ENCODE peak calls at places on chromosomes 16 and 17, in six cellular contexts. R, Y, Q, E, U and A are unnamed samples.

GRCh38 chr17:2180768-2181167 is 122.8 kb downstream of the SMG6 start:
- DNase-seq in R (no peak), Y (no peak), Q (no peak), E (no peak), U (no peak), A (no peak)

GRCh38 chr17:83054518-83055125 is 24.8 kb upstream of the METRNL start:
- DNase-seq in R (no peak), Y (no peak), Q (no peak), E (no peak), U (no peak), A (no peak)

GRCh38 chr17:61456688-61457225 is 4.5 kb downstream of the TBX4 start:
- DNase-seq in R (no peak), Y (peak; percentile 36), Q (no peak), E (no peak), U (no peak), A (no peak)

GRCh38 chr17:48620497-48621139 is 5.5 kb upstream of the HOXB8 start:
- DNase-seq in R (no peak), Y (no peak), Q (no peak), E (no peak), U (no peak), A (no peak)

GRCh38 chr17:46811978-46812583 is 6.4 kb downstream of the WNT3 start:
- DNase-seq in R (no peak), Y (peak; percentile 80), Q (peak; percentile 40), E (no peak), U (no peak), A (peak; percentile 10)

GRCh38 chr17:78130080-78130438 is 512 bp upstream of the TMC8 start:
- DNase-seq in R (no peak), Y (no peak), Q (no peak), E (no peak), U (no peak), A (no peak)

GRCh38 chr16:65062736-65063583 is 58.9 kb downstream of the CDH11 start:
- DNase-seq in R (peak; percentile 81), Y (no peak), Q (no peak), E (no peak), U (no peak), A (no peak)

GRCh38 chr17:67280279-67280678 is 35.3 kb upstream of the HELZ start:
- DNase-seq in R (peak; percentile 27), Y (no peak), Q (peak; percentile 60), E (no peak), U (no peak), A (no peak)

GRCh38 chr16:86625029-86625428 is 46.7 kb downstream of the FOXL1 start:
- DNase-seq in R (no peak), Y (no peak), Q (no peak), E (no peak), U (no peak), A (no peak)

GRCh38 chr16:27408012-27408601 is 6.1 kb downstream of the IL21R start:
- DNase-seq in R (peak; percentile 65), Y (peak; percentile 82), Q (no peak), E (no peak), U (no peak), A (no peak)

GRCh38 chr17:3551189-3551588 is 6.4 kb downstream of the TRPV3 start:
- DNase-seq in R (no peak), Y (no peak), Q (no peak), E (no peak), U (no peak), A (no peak)

GRCh38 chr17:6643460-6644125 is 2.7 kb downstream of the TXNDC17 start:
- DNase-seq in R (no peak), Y (peak; percentile 93), Q (no peak), E (no peak), U (no peak), A (no peak)

GRCh38 chr17:57954421-57955182 is 610 bp downstream of the CUEDC1 start:
- DNase-seq in R (peak; percentile 53), Y (peak; percentile 84), Q (peak; percentile 79), E (peak; percentile 15), U (peak; percentile 65), A (peak; percentile 93)

GRCh38 chr16:46607529-46607928 is 13.7 kb downstream of the SHCBP1 start:
- DNase-seq in R (peak; percentile 88), Y (peak; percentile 67), Q (no peak), E (no peak), U (no peak), A (no peak)

GRCh38 chr16:57988929-57989328 is 11.5 kb downstream of the ZNF319 start:
- DNase-seq in R (no peak), Y (no peak), Q (no peak), E (no peak), U (peak; percentile 26), A (no peak)

GRCh38 chr17:33381201-33381600 is 88.1 kb upstream of the ASIC2 start:
- DNase-seq in R (no peak), Y (peak; percentile 9), Q (no peak), E (no peak), U (no peak), A (peak; percentile 51)

GRCh38 chr16:85752511-85753420 is 1.9 kb upstream of the C16orf74 start:
- DNase-seq in R (peak; percentile 34), Y (no peak), Q (no peak), E (no peak), U (no peak), A (no peak)

GRCh38 chr17:28119049-28119448 is 76.6 kb downstream of the NLK start:
- DNase-seq in R (no peak), Y (no peak), Q (no peak), E (no peak), U (no peak), A (no peak)

GRCh38 chr17:913207-913606 is 66.4 kb downstream of the NXN start:
- DNase-seq in R (no peak), Y (peak; percentile 63), Q (no peak), E (no peak), U (no peak), A (no peak)

GRCh38 chr17:76272541-76273434 is 7.6 kb downstream of the UBALD2 start:
- DNase-seq in R (no peak), Y (no peak), Q (no peak), E (no peak), U (no peak), A (no peak)

GRCh38 chr17:73343168-73343634 is 31.4 kb upstream of the CDC42EP4 start:
- DNase-seq in R (peak; percentile 86), Y (peak; percentile 90), Q (peak; percentile 41), E (peak; percentile 80), U (no peak), A (peak; percentile 90)

GRCh38 chr16:1323296-1324239 is 9.9 kb upstream of the BAIAP3 start:
- DNase-seq in R (no peak), Y (no peak), Q (no peak), E (no peak), U (no peak), A (no peak)

GRCh38 chr17:61371606-61372005 is 28.0 kb upstream of the TBX2 start:
- DNase-seq in R (no peak), Y (no peak), Q (no peak), E (no peak), U (no peak), A (no peak)

GRCh38 chr17:63516910-63517824 is 6.0 kb upstream of the KCNH6 start:
- DNase-seq in R (no peak), Y (peak; percentile 80), Q (peak; percentile 47), E (no peak), U (no peak), A (no peak)

GRCh38 chr16:366476-366875 is 3.9 kb downstream of the MRPL28 start:
- DNase-seq in R (no peak), Y (no peak), Q (no peak), E (no peak), U (no peak), A (no peak)

GRCh38 chr16:59654455-59654854 is 920.3 kb upstream of the GOT2 start:
- DNase-seq in R (no peak), Y (no peak), Q (no peak), E (no peak), U (no peak), A (no peak)
- H3K9me3 ChIP-seq in R (no peaks in the 10 kb centered on the region), Y (no peaks in the 10 kb centered on the region), Q (no peaks in the 10 kb centered on the region), E (no peaks in the 10 kb centered on the region), U (no peaks in the 10 kb centered on the region), A (no peaks in the 10 kb centered on the region)

GRCh38 chr17:74448774-74449173 is 16.9 kb downstream of the GPRC5C start:
- DNase-seq in R (no peak), Y (no peak), Q (no peak), E (no peak), U (no peak), A (no peak)
- H3K4me1 ChIP-seq in R (no peaks in the 10 kb centered on the region), Y (no peaks in the 10 kb centered on the region), Q (peaks cover 17% of the 10 kb centered on the region), E (peaks cover 26% of the 10 kb centered on the region), U (peaks cover 50% of the 10 kb centered on the region), A (peaks cover 18% of the 10 kb centered on the region)

DNA sequence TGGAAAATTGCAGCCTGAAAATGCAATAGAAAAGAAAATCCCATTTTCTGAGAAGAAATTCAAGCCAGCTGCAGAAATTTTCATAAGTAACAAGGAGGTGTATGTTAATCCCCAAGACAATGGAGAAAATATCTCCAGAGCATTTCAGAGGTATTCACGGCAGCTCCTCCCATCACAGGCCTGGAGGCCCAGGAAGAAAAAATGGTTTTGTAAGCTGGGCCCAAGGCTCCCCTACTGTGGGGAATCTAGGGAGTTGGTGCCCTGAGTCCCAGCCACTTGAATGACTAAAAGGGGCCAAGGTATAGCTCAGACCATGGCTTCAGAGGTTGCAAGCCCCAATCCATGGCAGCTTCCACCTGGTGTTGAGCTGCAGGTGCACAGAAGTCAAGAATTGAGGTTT is 93.3 kb upstream of the ZNF267 start:
- DNase-seq in R (no peak), Y (no peak), Q (no peak), E (no peak), U (no peak), A (no peak)
- H3K9me3 ChIP-seq in R (no peaks in the 10 kb centered on the region), Y (no peaks in the 10 kb centered on the region), Q (peaks cover 50% of the 10 kb centered on the region), E (peaks cover 44% of the 10 kb centered on the region), U (peaks cover 71% of the 10 kb centered on the region), A (no peaks in the 10 kb centered on the region)

GRCh38 chr16:53090591-53091507 is 36.1 kb downstream of the CHD9 start:
- DNase-seq in R (peak; percentile 100), Y (peak; percentile 97), Q (peak; percentile 80), E (no peak), U (peak; percentile 88), A (peak; percentile 97)
- H3K4me1 ChIP-seq in R (peaks cover 25% of the 10 kb centered on the region), Y (peaks cover 45% of the 10 kb centered on the region), Q (peaks cover 74% of the 10 kb centered on the region), E (peaks cover 23% of the 10 kb centered on the region), U (peaks cover 78% of the 10 kb centered on the region), A (peaks cover 37% of the 10 kb centered on the region)

DNA sequence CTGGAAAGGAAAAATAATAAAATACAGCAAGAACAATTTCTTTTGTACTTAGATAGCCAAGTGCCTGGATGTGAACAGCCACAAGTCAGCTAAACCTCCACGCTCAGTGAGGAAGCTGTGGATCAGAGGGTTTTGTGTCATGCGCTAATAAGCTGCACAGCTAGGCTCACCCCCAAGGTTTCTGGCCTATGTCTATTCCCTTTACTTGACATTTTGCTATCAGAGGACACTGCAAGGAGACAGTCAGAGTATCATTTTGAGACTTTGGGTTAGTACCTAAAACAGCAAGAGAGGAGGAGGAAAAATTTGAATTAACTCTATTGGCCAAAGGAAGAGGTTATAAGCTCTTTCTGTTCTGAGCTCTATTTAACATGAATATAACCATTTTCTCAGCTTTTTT is 139.3 kb downstream of the KCNJ2 start:
- DNase-seq in R (no peak), Y (no peak), Q (no peak), E (no peak), U (no peak), A (no peak)
- H3K9me3 ChIP-seq in R (no peaks in the 10 kb centered on the region), Y (no peaks in the 10 kb centered on the region), Q (no peaks in the 10 kb centered on the region), E (no peaks in the 10 kb centered on the region), U (no peaks in the 10 kb centered on the region), A (no peaks in the 10 kb centered on the region)

DNA sequence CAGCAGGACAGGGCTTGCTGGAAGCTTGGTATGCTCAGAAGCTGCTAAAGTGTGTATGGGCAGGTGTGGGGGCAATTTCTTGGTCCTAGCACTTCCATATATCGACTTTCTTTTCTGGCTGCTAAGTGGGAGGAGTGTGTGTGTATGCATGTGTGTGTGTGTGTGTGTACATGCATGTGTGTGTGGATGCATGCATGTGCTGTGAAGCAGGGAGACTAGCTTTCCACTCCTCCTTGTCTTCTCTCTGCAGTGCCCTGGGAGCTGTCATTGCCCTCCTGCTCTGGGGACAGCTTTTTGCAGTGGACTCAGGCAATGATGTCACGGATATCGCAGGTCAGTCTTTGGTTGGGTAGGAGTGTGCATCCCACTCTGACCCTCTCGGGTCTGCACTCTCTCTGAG is 1.6 kb downstream of the HP start:
- DNase-seq in R (no peak), Y (no peak), Q (no peak), E (no peak), U (no peak), A (no peak)
- H3K4me1 ChIP-seq in R (no peaks in the 10 kb centered on the region), Y (no peaks in the 10 kb centered on the region), Q (no peaks in the 10 kb centered on the region), E (peaks cover 2% of the 10 kb centered on the region), U (peaks cover 8% of the 10 kb centered on the region), A (peaks cover 2% of the 10 kb centered on the region)